ENCODE peak calls at places on chromosomes 3 and 15, in four cellular contexts. Z is adrenal gland, S is IMR-90, D is aorta. I is an unnamed sample. For H3K4me1, the result is how much of the 10 kb centered on the place peaks cover.

GRCh38 chr3:15317164-15317477 is 15.3 kb downstream of the SH3BP5 start:
- DNase-seq in Z (no peak), S (peak), D (peak), I (no peak)

GRCh38 chr3:9349321-9350117 is 13.3 kb upstream of the THUMPD3 start:
- DNase-seq in D (no peak), S (peak), Z (no peak), I (no peak)

GRCh38 chr3:27590437-27591320 is 106.5 kb upstream of the SLC4A7 start:
- DNase-seq in S (peak), D (no peak), Z (no peak), I (no peak)

GRCh38 chr15:72198410-72199270 is 1.1 kb upstream of the GRAMD2A start:
- DNase-seq in Z (no peak), D (no peak), S (no peak), I (peak)

GRCh38 chr3:177385831-177386301 is 188.6 kb upstream of the TBL1XR1 start:
- DNase-seq in S (peak), Z (no peak), D (no peak), I (no peak)

GRCh38 chr15:57463360-57463759 is 87.1 kb downstream of the CGNL1 start:
- DNase-seq in D (no peak), Z (no peak), S (no peak), I (no peak)

GRCh38 chr3:69143605-69144004 is 21.2 kb upstream of the LMOD3 start:
- DNase-seq in D (no peak), S (peak), Z (no peak), I (no peak)

GRCh38 chr15:70096215-70096974 is 1.3 kb downstream of the TLE3 start:
- DNase-seq in Z (peak), D (peak), S (peak), I (peak)

GRCh38 chr15:94080416-94080815 is 150.9 kb upstream of the MCTP2 start:
- DNase-seq in Z (no peak), S (no peak), D (no peak), I (no peak)

GRCh38 chr3:111737712-111738097 is 121.4 kb upstream of the PHLDB2 start:
- DNase-seq in D (no peak), S (peak), Z (peak), I (no peak)

GRCh38 chr3:193554790-193555189 is at the start of gene ATP13A4:
- DNase-seq in S (no peak), Z (no peak), D (no peak), I (peak)

GRCh38 chr3:195697582-195698324 is 23.0 kb upstream of the MUC20 start:
- DNase-seq in Z (no peak), D (peak), S (peak), I (no peak)

GRCh38 chr15:21270474-21270873 is 169.8 kb downstream of the POTEB3 start:
- DNase-seq in S (no peak), D (no peak), Z (no peak), I (peak)

GRCh38 chr15:72203507-72203837 is 5.9 kb upstream of the GRAMD2A start:
- DNase-seq in Z (peak), D (peak), S (peak), I (peak)

GRCh38 chr3:118882353-118882947 is 152.2 kb downstream of the IGSF11 start:
- DNase-seq in Z (peak), D (no peak), S (peak), I (no peak)

GRCh38 chr3:104596551-104596950 is 770.2 kb upstream of the ALCAM start:
- DNase-seq in S (peak), Z (no peak), D (no peak), I (no peak)

GRCh38 chr15:40106203-40107161 is 2.2 kb downstream of the BMF start:
- DNase-seq in D (no peak), Z (no peak), S (peak), I (peak)

GRCh38 chr3:16837602-16838001 is 47.2 kb upstream of the PLCL2 start:
- DNase-seq in Z (peak), D (no peak), S (no peak), I (peak)

GRCh38 chr3:98554580-98554979 is 22.8 kb downstream of the GPR15 start:
- DNase-seq in S (no peak), Z (no peak), D (no peak), I (no peak)

GRCh38 chr3:38627956-38628355 is 21.5 kb downstream of the SCN5A start:
- DNase-seq in S (no peak), D (no peak), Z (no peak), I (no peak)

GRCh38 chr3:177451940-177452484 is 254.7 kb upstream of the TBL1XR1 start:
- DNase-seq in S (peak), Z (no peak), D (no peak), I (no peak)

GRCh38 chr3:20182206-20182605 is 3.8 kb downstream of the SGO1 start:
- DNase-seq in Z (no peak), S (no peak), D (no peak), I (no peak)

GRCh38 chr3:27073903-27074302 is 295.3 kb downstream of the NEK10 start:
- DNase-seq in S (no peak), Z (no peak), D (no peak), I (no peak)

GRCh38 chr15:69531302-69532027 is 78.8 kb downstream of the RPLP1 start:
- DNase-seq in S (no peak), D (no peak), Z (no peak), I (no peak)

GRCh38 chr3:193134895-193135294 is 106.1 kb upstream of the PLAAT1 start:
- DNase-seq in Z (no peak), D (no peak), S (peak), I (no peak)

GRCh38 chr15:46644493-46645481 is 1010.0 kb downstream of the SQOR start:
- DNase-seq in D (no peak), S (no peak), Z (no peak), I (no peak)

GRCh38 chr3:172915911-172916514 is 165.5 kb downstream of the ECT2 start:
- DNase-seq in Z (no peak), S (no peak), D (no peak), I (no peak)

GRCh38 chr3:122938756-122939425 is 88.7 kb downstream of the SEMA5B start:
- DNase-seq in D (no peak), S (no peak), Z (no peak), I (peak)

GRCh38 chr15:38320181-38320580 is 67.5 kb downstream of the SPRED1 start:
- DNase-seq in Z (no peak), S (peak), D (no peak), I (no peak)

GRCh38 chr3:152159328-152159727 is 109.4 kb upstream of the MBNL1 start:
- DNase-seq in D (no peak), S (peak), Z (no peak), I (no peak)

GRCh38 chr3:156143136-156143535 is 22.8 kb downstream of the KCNAB1 start:
- DNase-seq in S (no peak), Z (no peak), D (no peak), I (no peak)

GRCh38 chr3:70053293-70053692 is 53.8 kb downstream of the SAMMSON start:
- DNase-seq in Z (no peak), D (no peak), S (no peak), I (no peak)

GRCh38 chr3:58293516-58293915 is 12.5 kb upstream of the RPP14 start:
- DNase-seq in S (no peak), D (no peak), Z (no peak), I (no peak)

GRCh38 chr15:36803773-36804172 is 224.3 kb downstream of the CDIN1 start:
- DNase-seq in Z (no peak), S (no peak), D (no peak), I (no peak)

GRCh38 chr3:168459229-168459784 is 363.6 kb upstream of the GOLIM4 start:
- DNase-seq in D (no peak), Z (no peak), S (peak), I (no peak)

GRCh38 chr3:46981932-46982471 is 2.5 kb downstream of the NBEAL2 start:
- DNase-seq in S (no peak), D (no peak), Z (no peak), I (peak)
- H3K4me3 ChIP-seq in S (no peak), D (no peak), Z (no peak), I (peak)

DNA sequence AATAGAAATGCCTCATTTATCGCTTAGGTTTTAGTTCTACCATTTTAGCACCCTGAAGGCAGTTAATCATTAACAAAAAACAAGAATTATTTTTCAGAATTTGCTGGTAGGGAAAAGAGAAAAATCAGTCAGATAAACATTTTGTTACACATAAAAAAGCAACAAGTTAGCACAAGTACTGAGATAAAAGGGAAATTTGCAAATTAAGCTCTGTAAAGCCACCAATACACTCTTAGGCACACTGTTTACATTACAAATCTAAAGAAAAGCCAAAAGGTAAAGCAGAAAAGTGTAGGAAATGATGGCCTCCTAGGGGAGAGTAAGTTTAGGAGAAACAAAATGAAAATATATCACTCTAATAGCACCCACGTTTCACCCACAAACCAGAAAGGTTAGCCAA is 1.5 kb upstream of the SATB1 start:
- DNase-seq in S (no peak), Z (no peak), D (no peak), I (no peak)
- H3K4me1 ChIP-seq in S (under half), Z (under half), D (under half), I (under half)

GRCh38 chr3:175431396-175431795 is 572.3 kb downstream of the NAALADL2 start:
- DNase-seq in S (peak), D (no peak), Z (no peak), I (no peak)
- H3K4me3 ChIP-seq in S (no peak), D (no peak), Z (no peak), I (no peak)

GRCh38 chr3:81689617-81690016 is 71.8 kb downstream of the GBE1 start:
- DNase-seq in S (no peak), D (no peak), Z (no peak), I (no peak)
- H3K4me1 ChIP-seq in S (under half), D (under half), Z (under half), I (under half)

DNA sequence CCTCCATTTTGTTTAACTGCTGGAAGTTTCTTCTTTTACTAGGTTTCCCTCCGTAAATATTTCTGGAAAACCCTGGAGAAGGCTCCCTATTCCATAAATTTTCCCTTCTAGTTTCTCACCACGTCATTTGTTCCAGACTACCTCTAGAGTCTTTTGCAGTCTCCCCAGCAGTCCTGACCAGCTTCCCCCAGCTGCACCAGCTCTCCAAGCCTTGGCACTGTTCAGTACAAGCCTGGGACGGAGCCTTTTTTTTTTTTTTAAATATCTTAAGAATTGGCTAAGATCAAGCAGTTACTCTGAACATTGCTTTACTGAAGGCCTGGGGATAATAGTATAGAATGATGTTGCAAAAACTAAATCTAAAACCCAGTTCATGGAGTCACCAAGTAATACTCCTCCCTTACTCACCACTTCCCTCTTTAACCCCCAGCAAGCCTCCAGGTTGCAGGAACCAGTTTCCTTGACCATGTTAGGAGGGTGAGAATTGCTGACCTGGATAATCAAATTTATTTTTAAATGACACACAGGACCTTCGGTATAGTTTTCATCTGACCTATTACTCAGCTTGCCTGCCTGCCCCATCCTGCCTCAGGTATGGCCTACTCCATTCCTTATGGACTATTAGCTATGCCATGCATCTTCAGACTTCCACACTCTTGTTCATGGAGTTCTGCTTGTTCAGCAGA is 723 bp downstream of the RTP4 start:
- DNase-seq in S (no peak), D (no peak), Z (no peak), I (no peak)
- H3K4me3 ChIP-seq in S (no peak), D (peak), Z (peak), I (peak)

GRCh38 chr3:72085036-72085435 is 300.1 kb upstream of the PROK2 start:
- DNase-seq in Z (no peak), S (no peak), D (no peak), I (no peak)
- H3K4me1 ChIP-seq in Z (under half), S (under half), D (under half), I (under half)

DNA sequence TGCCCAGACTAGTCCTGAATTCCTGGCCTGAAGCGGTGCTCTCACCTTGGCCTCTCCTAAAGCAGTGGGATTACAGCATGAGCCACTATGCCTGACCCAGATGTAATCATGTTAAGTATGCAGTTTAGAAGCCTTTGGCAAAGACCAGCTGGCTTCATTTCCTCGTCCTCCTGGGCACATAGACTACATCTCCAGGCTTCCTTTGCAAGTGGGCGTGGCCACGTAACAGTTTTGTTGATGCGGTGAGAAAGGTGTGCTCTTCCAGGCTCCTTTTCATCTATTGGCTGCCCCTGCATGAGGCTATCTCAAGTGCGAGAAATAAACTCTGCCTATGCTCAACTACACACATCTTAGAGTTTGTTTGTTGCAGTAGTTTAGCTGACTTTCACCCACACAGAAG is 13.0 kb downstream of the SV2B start:
- DNase-seq in S (no peak), D (no peak), Z (no peak), I (no peak)
- H3K4me3 ChIP-seq in S (no peak), D (no peak), Z (no peak), I (no peak)

DNA sequence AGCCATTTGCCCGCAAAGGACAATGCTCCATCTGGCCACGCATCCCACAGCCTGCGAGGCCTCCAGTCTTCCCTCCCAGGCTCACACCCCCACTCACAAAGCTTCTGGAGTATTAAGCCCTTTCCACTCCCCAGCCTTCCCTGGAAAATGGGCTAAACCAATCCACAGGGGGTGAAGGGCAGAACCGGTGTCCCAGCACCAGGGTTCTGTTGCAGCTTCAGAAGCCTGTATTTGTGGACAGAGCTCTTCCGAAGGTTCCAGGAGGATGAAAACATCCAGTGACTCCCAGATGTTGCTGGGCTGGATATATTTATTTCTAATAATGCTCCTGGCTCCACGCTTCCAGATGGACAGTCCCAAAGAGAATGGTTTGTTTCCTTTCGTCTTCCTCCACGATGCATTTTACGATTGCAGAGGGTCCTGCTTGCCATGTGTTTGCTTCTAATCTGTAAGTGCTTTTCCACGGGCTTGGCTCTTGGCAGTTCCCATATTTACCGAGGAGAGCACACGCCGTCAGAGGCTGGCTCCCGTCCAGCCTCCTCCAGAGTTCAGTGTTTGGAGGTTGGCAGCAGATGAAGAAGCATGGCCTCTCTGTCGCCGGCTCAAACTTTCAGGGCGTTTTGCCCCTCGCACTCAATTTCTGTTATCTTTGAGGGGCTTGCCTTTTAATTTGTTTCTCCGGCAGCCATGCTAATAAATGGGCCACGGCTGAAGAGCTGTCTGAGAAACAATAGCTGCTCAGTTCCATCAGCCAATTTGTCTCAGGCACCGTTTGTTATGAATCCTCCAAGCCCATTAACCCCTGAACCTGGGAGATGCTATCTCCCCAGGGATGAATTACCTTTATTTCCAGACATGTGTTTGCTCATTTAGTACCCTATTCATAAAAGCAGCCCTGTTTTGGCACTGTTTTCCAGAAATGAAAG is 367.9 kb upstream of the PROK2 start:
- DNase-seq in Z (peak), S (peak), D (peak), I (peak)
- H3K4me1 ChIP-seq in Z (under half), S (under half), D (under half), I (under half)

GRCh38 chr15:48563944-48564343 is 81.6 kb downstream of the FBN1 start:
- DNase-seq in S (no peak), D (no peak), Z (no peak), I (no peak)

GRCh38 chr15:48564690-48565089 is 80.8 kb downstream of the FBN1 start:
- DNase-seq in S (no peak), Z (no peak), D (no peak), I (no peak)

GRCh38 chr15:48566669-48567068 is 78.8 kb downstream of the FBN1 start:
- DNase-seq in D (no peak), Z (no peak), S (peak), I (no peak)

GRCh38 chr15:48569591-48570302 is 75.8 kb downstream of the FBN1 start:
- DNase-seq in S (no peak), Z (no peak), D (no peak), I (no peak)

GRCh38 chr15:48565560-48566482 is 79.7 kb downstream of the FBN1 start:
- DNase-seq in S (peak), Z (no peak), D (no peak), I (no peak)
- H3K4me3 ChIP-seq in S (no peak), Z (no peak), D (no peak), I (no peak)

I was measured in lower lobe of right lung.